ENCODE peak calls at places on chromosomes 3 and 15, in five cellular contexts. J is astrocyte; P is GM12865; B is stimulated activated CD4-positive, alpha-beta T cell treated with anti-CD3 and anti-CD28 coated beads, Interleukin-4, amount 100 ng/mL, for 1 hour; E is GM18507. T is an unnamed sample.

GRCh38 chr3:90062631-90063200 is 955.3 kb downstream of the EPHA3 start:
- DNase-seq in J (no peak), P (no peak), B (no peak), E (no peak), T (no peak)

GRCh38 chr15:63372018-63372705 is 9.5 kb downstream of the CA12 start:
- DNase-seq in J (peak; percentile 96), P (no peak), B (peak; percentile 18), E (no peak), T (no peak)

GRCh38 chr3:20013396-20013795 is 1.3 kb upstream of the PP2D1 start:
- DNase-seq in J (no peak), P (peak; percentile 3), B (no peak), E (no peak), T (no peak)

GRCh38 chr15:25775317-25775912 is 87.7 kb downstream of the ATP10A start:
- DNase-seq in J (peak; percentile 71), P (peak; percentile 31), B (no peak), E (no peak), T (no peak)

GRCh38 chr3:146605106-146605505 is at the start of gene PLSCR5:
- DNase-seq in J (no peak), P (no peak), B (no peak), E (no peak), T (no peak)

GRCh38 chr15:29568840-29569532 is 253.3 kb downstream of the TJP1 start:
- DNase-seq in J (no peak), P (peak; percentile 7), B (no peak), E (no peak), T (no peak)

GRCh38 chr3:152593242-152593641 is 241.7 kb upstream of the P2RY1 start:
- DNase-seq in J (no peak), P (no peak), B (no peak), E (no peak), T (no peak)

GRCh38 chr15:52146776-52147175 is 34.2 kb upstream of the BCL2L10 start:
- DNase-seq in J (peak; percentile 46), P (no peak), B (no peak), E (no peak), T (no peak)

GRCh38 chr3:50674349-50675178 is at the start of gene DOCK3:
- DNase-seq in J (no peak), P (peak; percentile 55), B (peak; percentile 66), E (peak; percentile 56), T (no peak)

GRCh38 chr3:99918720-99919119 is 101.1 kb downstream of the CMSS1 start:
- DNase-seq in J (peak; percentile 40), P (no peak), B (no peak), E (no peak), T (no peak)

GRCh38 chr3:149547954-149548728 is 73.6 kb downstream of the TM4SF4 start:
- DNase-seq in J (peak; percentile 95), P (no peak), B (no peak), E (no peak), T (no peak)

GRCh38 chr15:82100116-82100795 is 54.4 kb upstream of the MEX3B start:
- DNase-seq in J (no peak), P (no peak), B (no peak), E (no peak), T (peak; percentile 74)

GRCh38 chr3:38235466-38235865 is 30.1 kb upstream of the SLC22A13 start:
- DNase-seq in J (no peak), P (no peak), B (no peak), E (no peak), T (no peak)

GRCh38 chr3:119427669-119428068 is 35.7 kb downstream of the TMEM39A start:
- DNase-seq in J (no peak), P (no peak), B (no peak), E (no peak), T (no peak)

GRCh38 chr3:129648331-129648730 is 41.9 kb upstream of the PLXND1 start:
- DNase-seq in J (no peak), P (no peak), B (no peak), E (no peak), T (no peak)

T was measured in Karpas-422.